ENCODE peak calls at places on chromosomes 12 and 14, in nine cellular contexts. G is lung; O is astrocyte of the cerebellum; K is IMR-90; T is RWPE1; M is astrocyte of the spinal cord; W is HCT116; L is CD8-positive, alpha-beta T cell; D is progenitor cell of endocrine pancreas. F is an unnamed sample.

GRCh38 chr14:67191768-67192290 is 2.6 kb downstream of the GARIN2 start:
- DNase-seq in G (no peak), O (no peak), K (peak), T (no peak), M (peak), W (no peak), L (no peak), D (no peak), F (no peak)

GRCh38 chr12:49092086-49092815 is 2.4 kb downstream of the DHH start:
- DNase-seq in G (no peak), O (no peak), K (peak), T (peak), M (peak), W (no peak), L (peak), D (peak), F (peak)

GRCh38 chr12:108907861-108908302 is 28.0 kb downstream of the DAO start:
- DNase-seq in G (no peak), O (no peak), K (no peak), T (peak), M (no peak), W (no peak), L (no peak), D (no peak), F (no peak)

GRCh38 chr12:76698966-76699365 is 64.9 kb upstream of the ZDHHC17 start:
- DNase-seq in G (no peak), O (no peak), K (no peak), T (no peak), M (no peak), W (no peak), L (no peak), D (no peak), F (no peak)

GRCh38 chr12:104480826-104481457 is 24.2 kb downstream of the CHST11 start:
- DNase-seq in G (no peak), O (no peak), K (peak), T (no peak), M (peak), W (peak), L (no peak), D (no peak), F (no peak)

GRCh38 chr14:32400480-32400879 is 71.4 kb downstream of the AKAP6 start:
- DNase-seq in G (no peak), O (peak), K (peak), T (no peak), M (peak), W (no peak), L (no peak), D (no peak), F (no peak)

GRCh38 chr12:126781593-126781992 is 1485.4 kb upstream of the TMEM132C start:
- DNase-seq in G (no peak), O (no peak), K (no peak), T (no peak), M (no peak), W (no peak), L (no peak), D (no peak), F (no peak)

GRCh38 chr12:52662093-52663006 is 10.3 kb upstream of the KRT2 start:
- DNase-seq in G (no peak), O (no peak), K (no peak), T (no peak), M (no peak), W (no peak), L (no peak), D (no peak), F (no peak)

GRCh38 chr14:85453401-85453800 is 76.5 kb upstream of the FLRT2 start:
- DNase-seq in G (no peak), O (no peak), K (no peak), T (no peak), M (no peak), W (no peak), L (no peak), D (no peak), F (no peak)

GRCh38 chr14:76687611-76688372 is 73.5 kb upstream of the VASH1 start:
- DNase-seq in G (no peak), O (no peak), K (no peak), T (no peak), M (peak), W (no peak), L (no peak), D (no peak), F (no peak)

GRCh38 chr14:95300697-95301526 is 18.8 kb downstream of the CLMN start:
- DNase-seq in G (no peak), O (no peak), K (no peak), T (no peak), M (no peak), W (no peak), L (no peak), D (no peak), F (no peak)

GRCh38 chr12:58030566-58031279 is 89.4 kb downstream of the ATP23 start:
- DNase-seq in G (no peak), O (no peak), K (peak), T (peak), M (no peak), W (no peak), L (no peak), D (no peak), F (no peak)

GRCh38 chr12:124549629-124550028 is 17.8 kb downstream of the NCOR2 start:
- DNase-seq in G (no peak), O (no peak), K (no peak), T (no peak), M (no peak), W (no peak), L (no peak), D (no peak), F (no peak)

DNA sequence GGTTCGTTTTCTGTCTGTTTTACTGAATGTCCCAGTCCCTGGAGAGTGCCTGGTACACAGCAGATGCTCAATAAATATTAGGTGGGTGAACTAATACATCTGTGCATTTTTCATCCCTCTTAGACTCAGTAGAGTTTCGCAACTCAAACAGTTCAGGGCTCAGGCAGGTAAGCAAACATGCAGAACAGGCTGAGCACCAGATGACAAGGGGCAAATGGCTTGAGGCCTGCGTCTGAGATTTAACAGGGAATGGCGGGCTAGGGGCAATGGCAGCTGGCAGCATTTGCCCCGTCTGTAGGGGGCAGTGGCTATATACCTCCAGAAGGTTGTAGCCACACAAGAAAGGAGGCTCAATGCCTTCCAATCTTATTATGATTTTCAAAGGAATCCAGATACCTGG is 8.6 kb upstream of the RAN start:
- DNase-seq in G (no peak), O (no peak), K (no peak), T (no peak), M (no peak), W (no peak), L (no peak), D (no peak), F (no peak)
- TF ChIP-seq CTCF in G (no peak), O (no peak), K (no peak), T (no peak), M (no peak), W (no peak), L (no peak), D (peak), F (peak)

DNA sequence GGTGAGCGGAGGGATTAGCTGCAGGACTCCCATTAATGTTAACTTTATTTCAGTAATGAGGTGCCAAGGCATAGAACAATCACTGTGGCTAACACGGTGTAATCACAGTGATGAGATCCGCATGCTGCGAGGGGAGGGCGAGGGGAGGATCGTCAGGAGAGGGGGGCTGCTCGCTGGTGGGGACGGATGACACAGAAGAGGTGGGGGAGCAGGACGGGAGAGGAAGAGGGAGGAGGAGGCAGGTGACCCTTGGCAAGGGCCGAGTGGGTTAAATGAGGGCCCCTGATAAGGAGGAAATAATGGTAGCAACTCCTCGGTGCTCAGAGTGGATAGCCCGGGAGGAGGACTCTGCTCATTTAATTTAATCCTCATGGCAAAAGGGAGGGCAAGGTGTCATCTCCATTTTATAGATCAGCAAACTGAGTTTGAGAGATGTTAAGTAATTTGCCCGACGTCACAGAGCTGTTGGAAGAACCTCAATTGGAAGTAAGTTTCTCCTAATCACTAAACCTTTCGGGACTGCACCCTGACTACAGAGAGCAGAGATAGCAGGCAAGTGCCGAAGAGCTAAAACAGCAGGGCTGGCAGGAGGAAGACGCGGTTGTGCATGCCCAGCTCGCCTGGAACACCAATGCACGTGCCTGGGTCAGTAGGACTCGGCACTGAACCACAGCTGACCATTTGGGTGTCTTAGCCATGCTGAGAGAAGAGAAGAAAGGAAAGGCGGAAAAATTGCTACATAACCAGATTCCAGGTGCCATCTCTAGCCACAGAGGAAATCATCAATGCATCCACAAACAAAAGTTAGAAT is 43.0 kb downstream of the SPRING1 start:
- DNase-seq in G (no peak), O (no peak), K (no peak), T (no peak), M (no peak), W (no peak), L (no peak), D (no peak), F (no peak)
- TF ChIP-seq CTCF in G (no peak), O (no peak), K (no peak), T (no peak), M (no peak), W (no peak), L (no peak), D (no peak), F (no peak)

GRCh38 chr12:22802883-22803640 is 178.1 kb downstream of the ETNK1 start:
- DNase-seq in G (no peak), O (no peak), K (no peak), T (no peak), M (no peak), W (no peak), L (no peak), D (no peak), F (no peak)

GRCh38 chr12:22800332-22800731 is 175.4 kb downstream of the ETNK1 start:
- DNase-seq in G (no peak), O (no peak), K (no peak), T (no peak), M (no peak), W (no peak), L (no peak), D (no peak), F (no peak)

GRCh38 chr12:22803725-22804124 is 178.8 kb downstream of the ETNK1 start:
- DNase-seq in G (no peak), O (no peak), K (no peak), T (no peak), M (no peak), W (no peak), L (no peak), D (no peak), F (no peak)
- TF ChIP-seq CTCF in G (no peak), O (no peak), K (no peak), T (no peak), M (no peak), W (no peak), L (no peak), D (no peak), F (no peak)

GRCh38 chr14:74492413-74493342 is at the start of gene NPC2:
- DNase-seq in G (no peak), O (no peak), K (no peak), T (no peak), M (peak), W (no peak), L (no peak), D (no peak), F (no peak)

GRCh38 chr14:74493343-74494261 is at the start of gene ISCA2:
- DNase-seq in G (peak), O (peak), K (peak), T (peak), M (peak), W (peak), L (peak), D (peak), F (peak)

GRCh38 chr14:74495356-74495755 is 1.8 kb downstream of the ISCA2 start:
- DNase-seq in G (no peak), O (no peak), K (no peak), T (no peak), M (no peak), W (no peak), L (no peak), D (no peak), F (no peak)

GRCh38 chr14:74488788-74489397 is 4.2 kb downstream of the NPC2 start:
- DNase-seq in G (no peak), O (peak), K (peak), T (peak), M (peak), W (peak), L (no peak), D (no peak), F (no peak)

GRCh38 chr14:74491952-74492351 is 1.2 kb downstream of the NPC2 start:
- DNase-seq in G (no peak), O (no peak), K (peak), T (peak), M (peak), W (no peak), L (no peak), D (no peak), F (no peak)
- TF ChIP-seq CTCF in G (no peak), O (peak), K (peak), T (peak), M (peak), W (peak), L (no peak), D (peak), F (peak)